ENCODE peak calls at places on chromosomes 2 and 18, in four cellular contexts. Q is H1, R is neuronal stem cell, V is mesendoderm. E is an unnamed sample.

GRCh38 chr2:27906074-27906473 is 15.5 kb downstream of the BABAM2 start:
- DNase-seq in V (no peak), R (no peak), Q (no peak), E (no peak)

GRCh38 chr2:128716371-128716770 is 397.7 kb upstream of the HS6ST1 start:
- DNase-seq in R (no peak), Q (no peak), V (no peak), E (no peak)

GRCh38 chr2:11777066-11777782 is 30.8 kb downstream of the LPIN1 start:
- DNase-seq in R (no peak), V (peak; percentile 31), Q (no peak), E (no peak)

GRCh38 chr2:128310094-128310716 is 8.5 kb downstream of the HS6ST1 start:
- DNase-seq in Q (no peak), V (no peak), R (no peak), E (no peak)

GRCh38 chr2:239873656-239874635 is 151.2 kb downstream of the NDUFA10 start:
- DNase-seq in Q (peak; percentile 31), R (no peak), V (no peak), E (no peak)

GRCh38 chr18:62953663-62954062 is 238.3 kb downstream of the PHLPP1 start:
- DNase-seq in V (no peak), R (no peak), Q (no peak), E (no peak)

GRCh38 chr2:39837856-39838453 is 58.9 kb upstream of the THUMPD2 start:
- DNase-seq in V (peak; percentile 72), Q (peak; percentile 73), R (no peak), E (peak; percentile 42)

GRCh38 chr2:105781274-105781673 is 36.6 kb downstream of the NCK2 start:
- DNase-seq in V (no peak), Q (no peak), R (no peak), E (no peak)

GRCh38 chr2:34475141-34475540 is 876.0 kb upstream of the FAM98A start:
- DNase-seq in V (no peak), R (no peak), Q (no peak), E (no peak)

GRCh38 chr18:33201509-33201926 is 239.0 kb downstream of the CCDC178 start:
- DNase-seq in R (peak; percentile 27), V (peak; percentile 77), Q (peak; percentile 74), E (no peak)

GRCh38 chr2:198873771-198874501 is 583.8 kb downstream of the SATB2 start:
- DNase-seq in V (no peak), R (no peak), Q (no peak), E (peak; percentile 77)

GRCh38 chr2:128069769-128070168 is 21.2 kb upstream of the UGGT1 start:
- DNase-seq in V (no peak), Q (no peak), R (no peak), E (peak; percentile 59)

GRCh38 chr2:240199133-240199870 is 58.8 kb upstream of the OTOS start:
- DNase-seq in Q (peak; percentile 14), R (no peak), V (no peak), E (no peak)

GRCh38 chr2:105576050-105576439 is 168.7 kb upstream of the NCK2 start:
- DNase-seq in V (no peak), R (no peak), Q (no peak), E (no peak)

GRCh38 chr2:157877761-157878400 is 1.8 kb upstream of the ACVR1 start:
- DNase-seq in V (no peak), R (no peak), Q (no peak), E (no peak)

GRCh38 chr2:181396575-181397062 is 60.6 kb upstream of the ITGA4 start:
- DNase-seq in R (no peak), V (no peak), Q (no peak), E (no peak)

GRCh38 chr2:181189932-181190331 is 209.5 kb downstream of the UBE2E3 start:
- DNase-seq in R (no peak), V (no peak), Q (no peak), E (no peak)

GRCh38 chr18:6592522-6592921 is 137.0 kb upstream of the ARHGAP28 start:
- DNase-seq in R (no peak), V (no peak), Q (no peak), E (no peak)

GRCh38 chr18:49819768-49820662 is 6.7 kb upstream of the ACAA2 start:
- DNase-seq in R (no peak), Q (no peak), V (no peak), E (no peak)

GRCh38 chr2:27795868-27796277 is 24.4 kb downstream of the MRPL33 start:
- DNase-seq in R (no peak), Q (peak; percentile 7), V (no peak), E (no peak)

GRCh38 chr2:46369783-46370182 is 72.6 kb downstream of the EPAS1 start:
- DNase-seq in Q (no peak), V (no peak), R (no peak), E (no peak)

GRCh38 chr18:7300971-7301553 is 70.2 kb downstream of the LRRC30 start:
- DNase-seq in V (no peak), R (no peak), Q (no peak), E (no peak)

GRCh38 chr2:190722061-190722759 is 73.3 kb downstream of the NAB1 start:
- DNase-seq in V (no peak), Q (no peak), R (no peak), E (no peak)

GRCh38 chr2:237222178-237222577 is 136.5 kb downstream of the COPS8 start:
- DNase-seq in V (no peak), R (no peak), Q (no peak), E (peak; percentile 98)

GRCh38 chr2:211055438-211055837 is 499.0 kb downstream of the CPS1 start:
- DNase-seq in V (peak; percentile 45), Q (peak; percentile 50), R (no peak), E (no peak)

GRCh38 chr18:12848405-12848804 is 35.6 kb downstream of the PTPN2 start:
- DNase-seq in Q (no peak), V (no peak), R (no peak), E (no peak)

GRCh38 chr2:170477630-170478029 is 237.5 kb upstream of the SP5 start:
- DNase-seq in R (no peak), Q (no peak), V (no peak), E (no peak)

GRCh38 chr2:175111200-175111657 is 56.8 kb downstream of the ATF2 start:
- DNase-seq in Q (no peak), V (peak; percentile 64), R (peak; percentile 14), E (peak; percentile 49)

GRCh38 chr2:120059483-120059882 is 46.6 kb downstream of the EPB41L5 start:
- DNase-seq in V (no peak), Q (no peak), R (no peak), E (no peak)

GRCh38 chr2:222904557-222905258 is 43.9 kb downstream of the ACSL3 start:
- DNase-seq in V (no peak), R (no peak), Q (no peak), E (peak; percentile 97)

GRCh38 chr18:28013064-28013463 is 163.9 kb downstream of the CDH2 start:
- DNase-seq in V (no peak), R (no peak), Q (no peak), E (peak; percentile 23)

GRCh38 chr2:28801726-28802125 is 8.9 kb upstream of the SPDYA start:
- DNase-seq in Q (no peak), R (no peak), V (no peak), E (peak; percentile 64)

DNA sequence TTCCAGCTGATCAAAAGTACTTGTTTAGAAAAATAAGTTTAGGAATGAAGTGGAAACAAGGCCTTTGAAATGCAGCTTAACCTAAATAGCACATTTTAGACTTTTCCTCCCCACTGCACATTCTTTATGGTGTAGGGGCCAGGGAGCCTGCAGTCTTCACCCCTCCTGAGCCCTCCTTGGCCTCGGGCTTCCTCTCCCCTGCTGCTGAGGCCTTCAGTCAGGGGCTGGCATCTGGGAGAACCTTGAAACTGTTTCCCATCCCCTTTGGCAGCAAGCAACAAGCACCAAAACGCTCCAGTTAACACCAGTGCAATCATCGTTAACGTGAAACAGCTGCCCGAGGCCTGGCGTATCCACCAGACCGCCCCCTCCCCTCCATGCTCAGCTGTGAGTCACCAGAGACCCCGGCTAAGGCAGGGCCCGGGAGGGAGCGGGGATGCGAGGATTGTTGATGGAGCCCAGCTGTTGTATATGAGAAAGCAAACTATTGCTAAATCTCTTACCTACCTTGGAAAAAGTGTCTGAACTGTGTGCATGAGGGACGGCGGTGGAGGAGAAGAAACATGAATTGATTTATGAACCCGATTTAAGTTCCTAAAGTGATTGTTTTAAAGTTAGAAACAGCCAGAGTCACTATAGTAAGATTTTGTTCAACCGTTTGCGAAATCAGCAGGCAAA is 5.3 kb downstream of the ZFP36L2 start:
- DNase-seq in Q (peak; percentile 62), V (peak; percentile 86), R (peak; percentile 59), E (peak; percentile 95)
- H2AK5ac ChIP-seq in Q (no peak overlapping the region), V (no peak overlapping the region), R (no peak overlapping the region), E (peak overlapping the region; percentile 63)

DNA sequence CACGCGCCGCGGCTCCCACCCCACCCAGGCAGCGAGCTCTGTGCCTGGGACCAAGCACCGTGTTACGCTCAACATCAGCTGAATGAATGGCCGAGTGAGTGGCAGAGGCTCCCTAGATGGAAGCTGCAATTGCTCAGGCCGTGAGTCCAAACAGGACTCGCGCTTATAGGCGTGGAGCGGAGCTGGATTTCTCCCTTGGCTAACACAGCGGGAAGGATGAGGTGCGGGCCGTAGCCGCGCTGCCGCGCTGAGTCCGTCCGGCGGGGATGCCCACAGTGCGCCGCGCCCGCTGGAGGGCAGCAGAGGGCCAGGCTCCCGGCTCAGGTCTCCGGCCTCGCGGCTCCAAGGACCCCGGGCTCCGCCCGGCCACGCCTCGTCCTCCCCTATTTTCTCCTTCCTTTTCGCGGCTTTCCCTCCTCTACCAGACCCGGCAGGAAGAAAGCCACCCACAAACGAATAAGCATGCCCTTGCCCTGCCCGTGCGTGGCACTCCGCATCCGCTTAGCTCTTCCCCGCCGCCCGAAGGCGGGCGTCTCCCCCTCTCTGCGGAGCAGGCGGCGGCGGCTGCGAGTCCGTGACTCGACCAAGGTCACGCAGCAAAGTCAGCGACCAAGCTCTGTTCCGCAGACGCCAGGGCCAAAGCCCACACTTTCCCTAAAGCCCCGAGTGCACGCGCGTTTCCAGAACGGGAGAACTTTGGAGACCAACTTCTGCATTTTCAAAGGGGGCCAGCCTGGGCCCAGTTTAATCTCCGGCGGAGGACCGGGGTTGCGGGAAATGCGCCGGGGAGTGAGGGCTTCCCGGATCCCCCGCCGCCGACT is 48.5 kb downstream of the KCNIP3 start:
- DNase-seq in Q (peak; percentile 94), V (peak; percentile 76), R (peak; percentile 70), E (peak; percentile 73)
- H2AK5ac ChIP-seq in Q (no peak overlapping the region), V (no peak overlapping the region), R (no peak overlapping the region), E (no peak overlapping the region)

GRCh38 chr2:62263076-62263475 is 67.2 kb downstream of the B3GNT2 start:
- DNase-seq in V (no peak), Q (no peak), R (no peak), E (no peak)
- H2AK5ac ChIP-seq in V (no peak overlapping the region), Q (no peak overlapping the region), R (no peak overlapping the region), E (no peak overlapping the region)

DNA sequence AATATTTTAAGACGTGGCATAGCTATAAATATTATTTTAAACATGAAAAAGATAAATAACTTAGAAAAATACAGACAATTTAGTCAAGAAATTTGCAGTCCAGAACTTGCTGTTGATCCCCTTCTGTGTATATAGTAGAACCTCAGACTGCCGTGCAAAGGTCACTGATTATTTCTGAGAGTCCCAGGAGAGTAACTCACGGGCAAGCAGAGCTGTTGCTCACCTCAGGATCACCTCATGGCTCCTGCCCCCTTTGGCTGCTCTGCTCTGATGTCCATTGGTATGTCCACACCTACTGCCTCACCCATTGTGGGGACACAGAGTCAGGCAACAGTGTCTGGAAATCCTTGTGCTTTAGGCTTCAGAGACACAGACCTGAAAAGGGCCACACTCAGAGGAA is 392.9 kb upstream of the CELF4 start:
- DNase-seq in Q (no peak), R (no peak), V (no peak), E (no peak)
- H2AK5ac ChIP-seq in Q (no peak overlapping the region), R (no peak overlapping the region), V (no peak overlapping the region), E (no peak overlapping the region)

GRCh38 chr18:3649135-3649558 is 199.2 kb downstream of the TGIF1 start:
- DNase-seq in R (no peak), Q (no peak), V (no peak), E (peak; percentile 37)
- H2AK5ac ChIP-seq in R (no peak overlapping the region), Q (peak overlapping the region; percentile 17), V (no peak overlapping the region), E (peak overlapping the region; percentile 78)